ENCODE peak calls at places on chromosomes 1 and 21, in six cellular contexts. R is uterus; H is IMR-90; M is breast epithelium; K is ovary; E is CD8-positive, alpha-beta T cell. Y is an unnamed sample.

GRCh38 chr1:43620956-43621355 is 29.0 kb upstream of the KDM4A start:
- DNase-seq in M (no peak), R (no peak), H (no peak), E (no peak), K (no peak), Y (no peak)

GRCh38 chr21:29938968-29939858 is 583 bp downstream of the GRIK1 start:
- DNase-seq in R (no peak), M (no peak), K (no peak), H (no peak), E (no peak), Y (peak; percentile 48)

GRCh38 chr21:34793471-34793870 is 124.7 kb downstream of the CLIC6 start:
- DNase-seq in H (no peak), M (no peak), R (no peak), K (no peak), E (no peak), Y (no peak)

GRCh38 chr1:42735056-42735455 is 5.0 kb downstream of the CLDN19 start:
- DNase-seq in E (no peak), K (no peak), M (no peak), H (no peak), R (no peak), Y (no peak)

GRCh38 chr1:85467929-85468540 is 3.1 kb upstream of the DDAH1 start:
- DNase-seq in K (no peak), M (no peak), R (no peak), H (no peak), E (no peak), Y (no peak)

GRCh38 chr1:16068356-16069270 is 4.8 kb downstream of the FAM131C start:
- DNase-seq in E (no peak), M (no peak), R (no peak), H (peak; percentile 20), K (peak; percentile 40), Y (peak; percentile 54)

GRCh38 chr1:168287237-168287664 is 6.6 kb downstream of the TBX19 start:
- DNase-seq in H (peak; percentile 83), M (no peak), K (no peak), R (no peak), E (no peak), Y (no peak)

GRCh38 chr21:39612233-39613028 is at the start of gene B3GALT5:
- DNase-seq in M (no peak), E (no peak), R (no peak), K (peak; percentile 36), H (no peak), Y (no peak)

GRCh38 chr1:185388346-185388745 is 71.3 kb upstream of the IVNS1ABP start:
- DNase-seq in K (no peak), M (no peak), R (no peak), H (no peak), E (no peak), Y (no peak)
- TF ChIP-seq CTCF in K (no peak), M (no peak), R (no peak), H (no peak), E (no peak), Y (no peak)

GRCh38 chr1:208686592-208686991 is 442.4 kb upstream of the PLXNA2 start:
- DNase-seq in M (no peak), H (no peak), E (no peak), R (no peak), K (no peak), Y (no peak)

GRCh38 chr1:208681878-208682663 is 437.9 kb upstream of the PLXNA2 start:
- DNase-seq in H (no peak), R (no peak), K (no peak), M (no peak), E (no peak), Y (no peak)

GRCh38 chr1:208682664-208683013 is 438.5 kb upstream of the PLXNA2 start:
- DNase-seq in H (no peak), M (no peak), K (no peak), R (no peak), E (no peak), Y (no peak)

GRCh38 chr1:208684192-208684591 is 440.0 kb upstream of the PLXNA2 start:
- DNase-seq in K (no peak), E (no peak), R (no peak), M (no peak), H (no peak), Y (no peak)

DNA sequence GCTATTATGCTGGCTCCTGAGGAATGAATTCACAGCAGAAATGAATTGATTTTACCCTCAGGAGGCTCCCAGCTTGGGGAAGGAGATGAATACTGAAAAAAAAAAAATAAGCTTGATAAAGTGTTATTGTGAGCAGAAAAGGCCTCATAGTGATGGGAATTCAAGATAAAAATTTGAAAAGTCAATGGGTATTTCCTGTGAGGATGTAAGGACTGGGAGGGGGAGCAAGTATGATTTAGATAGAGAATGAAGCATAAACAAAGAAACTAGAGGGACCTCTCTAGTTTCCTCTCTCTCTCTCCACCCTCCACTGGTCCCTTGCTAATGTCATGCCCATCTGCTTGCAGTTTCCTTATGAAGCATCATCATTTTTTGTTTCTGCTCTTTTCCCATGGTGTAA is 439.0 kb upstream of the PLXNA2 start:
- DNase-seq in H (no peak), M (no peak), R (no peak), K (no peak), E (no peak), Y (no peak)
- H3K4me3 ChIP-seq in H (no peak overlapping the region), M (no peak overlapping the region), R (no peak overlapping the region), K (no peak overlapping the region), E (no peak overlapping the region), Y (no peak overlapping the region)

GRCh38 chr1:91872560-91873081 is 13.3 kb downstream of the TGFBR3 start:
- DNase-seq in H (no peak), E (no peak), K (no peak), M (no peak), R (no peak), Y (no peak)
- H3K27ac ChIP-seq in H (no peak overlapping the region), E (no peak overlapping the region), K (no peak overlapping the region), M (peak overlapping the region; percentile 45), R (peak overlapping the region; percentile 33), Y (no peak overlapping the region)

DNA sequence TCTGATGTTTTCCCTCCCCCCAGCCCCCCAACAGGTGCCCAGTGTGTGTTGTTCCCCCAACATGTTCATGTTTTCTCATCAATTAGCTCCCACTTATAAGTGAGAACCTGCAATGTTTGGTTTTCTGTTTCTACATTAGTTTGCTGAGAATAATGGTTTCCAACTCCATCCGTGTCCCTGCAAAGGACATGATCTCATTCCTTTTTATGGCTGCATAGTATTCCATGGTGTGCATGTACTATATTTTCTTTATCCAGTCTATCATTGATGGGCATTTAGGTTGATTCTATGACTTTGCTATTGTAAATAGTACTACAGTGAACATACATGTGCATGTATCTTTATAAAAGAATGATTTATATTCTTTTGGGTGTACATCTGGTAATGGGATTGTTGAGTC is 24.6 kb downstream of the ZNF678 start:
- DNase-seq in M (no peak), K (no peak), R (no peak), H (no peak), E (no peak), Y (no peak)
- TF ChIP-seq CTCF in M (no peak), K (no peak), R (no peak), H (no peak), E (no peak), Y (no peak)

GRCh38 chr1:91707114-91707889 is 178.6 kb downstream of the TGFBR3 start:
- DNase-seq in E (no peak), H (no peak), K (no peak), R (no peak), M (no peak), Y (no peak)

GRCh38 chr1:91710261-91710660 is 175.7 kb downstream of the TGFBR3 start:
- DNase-seq in R (no peak), K (no peak), H (no peak), E (no peak), M (no peak), Y (no peak)

GRCh38 chr1:91707890-91708218 is 178.1 kb downstream of the TGFBR3 start:
- DNase-seq in M (no peak), R (no peak), E (no peak), K (no peak), H (no peak), Y (no peak)

GRCh38 chr1:91706140-91706957 is 179.6 kb downstream of the TGFBR3 start:
- DNase-seq in R (no peak), E (no peak), H (no peak), K (no peak), M (no peak), Y (no peak)

DNA sequence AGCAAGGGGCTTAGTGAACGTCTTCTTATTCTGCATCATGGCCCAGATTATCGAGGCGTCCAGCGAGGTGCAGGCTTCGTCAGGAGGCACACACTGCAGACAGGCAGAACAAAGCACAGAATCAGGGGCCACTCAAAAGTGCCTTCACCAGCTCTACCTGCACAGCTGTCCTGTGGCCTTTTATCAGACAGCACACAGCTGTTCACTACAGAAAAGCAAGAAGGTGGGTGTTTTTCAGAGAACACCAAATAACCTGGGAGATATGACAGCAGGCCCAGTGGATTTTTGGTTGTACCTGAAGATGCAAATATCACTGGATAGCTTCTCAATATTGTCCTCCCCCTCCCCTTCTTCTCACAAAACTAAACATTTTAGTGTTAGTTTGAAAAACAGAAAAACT is 177.3 kb downstream of the TGFBR3 start:
- DNase-seq in H (no peak), M (no peak), R (no peak), K (no peak), E (no peak), Y (no peak)
- H3K4me3 ChIP-seq in H (no peak overlapping the region), M (no peak overlapping the region), R (no peak overlapping the region), K (no peak overlapping the region), E (no peak overlapping the region), Y (no peak overlapping the region)

GRCh38 chr1:22077728-22078127 is 25.2 kb downstream of the CDC42 start:
- DNase-seq in R (no peak), E (no peak), K (no peak), H (peak; percentile 44), M (no peak), Y (no peak)

GRCh38 chr1:22076346-22076745 is 23.8 kb downstream of the CDC42 start:
- DNase-seq in H (no peak), E (no peak), M (no peak), K (no peak), R (no peak), Y (no peak)

GRCh38 chr1:22075718-22076117 is 23.2 kb downstream of the CDC42 start:
- DNase-seq in E (no peak), H (no peak), K (no peak), R (no peak), M (no peak), Y (no peak)

GRCh38 chr1:22080184-22080583 is 27.7 kb downstream of the CDC42 start:
- DNase-seq in K (no peak), H (no peak), E (no peak), M (no peak), R (no peak), Y (no peak)

DNA sequence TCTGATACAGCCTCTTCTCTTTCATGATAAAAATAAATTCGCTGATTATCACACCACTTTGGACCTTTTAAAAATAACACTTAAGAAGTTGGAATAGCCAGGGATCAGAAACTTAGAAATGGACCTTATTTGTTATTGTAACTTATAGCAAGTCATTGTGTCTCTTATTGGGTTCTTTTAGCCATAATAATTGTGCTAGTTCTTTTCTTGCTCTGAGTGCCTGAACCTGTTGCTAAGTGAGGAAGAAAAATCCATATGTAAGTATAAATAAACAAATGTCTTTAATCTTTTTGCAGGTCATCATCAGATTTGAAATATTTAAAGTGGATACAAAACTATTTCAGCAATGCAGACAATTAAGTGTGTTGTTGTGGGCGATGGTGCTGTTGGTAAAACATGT is 25.6 kb downstream of the CDC42 start:
- DNase-seq in H (no peak), M (no peak), E (no peak), K (no peak), R (no peak), Y (no peak)
- H3K27ac ChIP-seq in H (no peak overlapping the region), M (no peak overlapping the region), E (no peak overlapping the region), K (no peak overlapping the region), R (no peak overlapping the region), Y (no peak overlapping the region)

GRCh38 chr1:161728376-161729226 is 7.3 kb downstream of the FCRLB start:
- DNase-seq in H (no peak), K (no peak), E (no peak), M (no peak), R (no peak), Y (no peak)
- TF ChIP-seq CTCF in H (no peak), K (no peak), E (no peak), M (no peak), R (no peak), Y (no peak)